ENCODE peak calls at places on chromosomes 13 and 19, in six cellular contexts. One of them, this sample, is unnamed.

GRCh38 chr19:44846455-44847143 is 502 bp downstream of the NECTIN2 start:
- DNase-seq in testis: no peak
- DNase-seq in fibroblast of mammary gland: no peak
- DNase-seq in upper lobe of left lung: no peak
- DNase-seq in T-helper 1 cell: no peak
- DNase-seq in CD4-positive, alpha-beta T cell: no peak
- DNase-seq in this sample: no peak

GRCh38 chr19:48874309-48875135 is 2.3 kb downstream of the PPP1R15A start:
- DNase-seq in testis: no peak
- DNase-seq in fibroblast of mammary gland: peak; percentile 87
- DNase-seq in upper lobe of left lung: peak; percentile 60
- DNase-seq in T-helper 1 cell: no peak
- DNase-seq in CD4-positive, alpha-beta T cell: no peak
- DNase-seq in this sample: peak; percentile 41

GRCh38 chr19:926595-927043 is 784 bp downstream of the ARID3A start:
- DNase-seq in testis: no peak
- DNase-seq in fibroblast of mammary gland: peak; percentile 45
- DNase-seq in upper lobe of left lung: peak; percentile 64
- DNase-seq in T-helper 1 cell: no peak
- DNase-seq in CD4-positive, alpha-beta T cell: no peak
- DNase-seq in this sample: peak; percentile 64

GRCh38 chr13:25175026-25175425 is 2.9 kb upstream of the AMER2 start:
- DNase-seq in testis: no peak
- DNase-seq in fibroblast of mammary gland: no peak
- DNase-seq in upper lobe of left lung: no peak
- DNase-seq in T-helper 1 cell: no peak
- DNase-seq in CD4-positive, alpha-beta T cell: no peak
- DNase-seq in this sample: no peak

GRCh38 chr13:51801631-51802099 is 2.3 kb downstream of the DHRS12 start:
- DNase-seq in testis: peak; percentile 84
- DNase-seq in fibroblast of mammary gland: no peak
- DNase-seq in upper lobe of left lung: peak; percentile 89
- DNase-seq in T-helper 1 cell: no peak
- DNase-seq in CD4-positive, alpha-beta T cell: no peak
- DNase-seq in this sample: no peak

GRCh38 chr13:87696458-87696857 is 25.3 kb downstream of the SLITRK5 start:
- DNase-seq in testis: no peak
- DNase-seq in fibroblast of mammary gland: no peak
- DNase-seq in upper lobe of left lung: no peak
- DNase-seq in T-helper 1 cell: no peak
- DNase-seq in CD4-positive, alpha-beta T cell: no peak
- DNase-seq in this sample: no peak

GRCh38 chr13:49664606-49665005 is 26.7 kb downstream of the EBPL start:
- DNase-seq in testis: no peak
- DNase-seq in fibroblast of mammary gland: no peak
- DNase-seq in upper lobe of left lung: no peak
- DNase-seq in T-helper 1 cell: no peak
- DNase-seq in CD4-positive, alpha-beta T cell: no peak
- DNase-seq in this sample: no peak

GRCh38 chr19:33373701-33374405 is at the start of gene CEBPG:
- DNase-seq in testis: peak; percentile 54
- DNase-seq in fibroblast of mammary gland: peak; percentile 30
- DNase-seq in upper lobe of left lung: peak; percentile 68
- DNase-seq in T-helper 1 cell: peak; percentile 43
- DNase-seq in CD4-positive, alpha-beta T cell: peak; percentile 62
- DNase-seq in this sample: no peak

GRCh38 chr13:110702591-110703526 is 3.1 kb downstream of the CARS2 start:
- DNase-seq in testis: no peak
- DNase-seq in fibroblast of mammary gland: peak; percentile 64
- DNase-seq in upper lobe of left lung: no peak
- DNase-seq in T-helper 1 cell: no peak
- DNase-seq in CD4-positive, alpha-beta T cell: no peak
- DNase-seq in this sample: no peak

GRCh38 chr13:114112231-114112825 is 20.1 kb downstream of the RASA3 start:
- DNase-seq in testis: no peak
- DNase-seq in fibroblast of mammary gland: no peak
- DNase-seq in upper lobe of left lung: peak; percentile 19
- DNase-seq in T-helper 1 cell: no peak
- DNase-seq in CD4-positive, alpha-beta T cell: no peak
- DNase-seq in this sample: no peak

GRCh38 chr13:107450931-107451330 is 764.4 kb downstream of the LIG4 start:
- DNase-seq in testis: no peak
- DNase-seq in fibroblast of mammary gland: peak; percentile 79
- DNase-seq in upper lobe of left lung: no peak
- DNase-seq in T-helper 1 cell: no peak
- DNase-seq in CD4-positive, alpha-beta T cell: no peak
- DNase-seq in this sample: no peak

GRCh38 chr13:53201454-53202225 is 173.0 kb downstream of the OLFM4 start:
- DNase-seq in testis: peak; percentile 51
- DNase-seq in fibroblast of mammary gland: no peak
- DNase-seq in upper lobe of left lung: no peak
- DNase-seq in T-helper 1 cell: no peak
- DNase-seq in CD4-positive, alpha-beta T cell: no peak
- DNase-seq in this sample: no peak

GRCh38 chr19:58386576-58387337 is at the start of gene RPS5:
- DNase-seq in testis: peak; percentile 98
- DNase-seq in fibroblast of mammary gland: peak; percentile 99
- DNase-seq in upper lobe of left lung: peak; percentile 95
- DNase-seq in T-helper 1 cell: peak; percentile 94
- DNase-seq in CD4-positive, alpha-beta T cell: peak; percentile 92
- DNase-seq in this sample: peak; percentile 85

GRCh38 chr13:92379371-92379770 is 847.2 kb upstream of the GPC6 start:
- DNase-seq in testis: no peak
- DNase-seq in fibroblast of mammary gland: no peak
- DNase-seq in upper lobe of left lung: no peak
- DNase-seq in T-helper 1 cell: no peak
- DNase-seq in CD4-positive, alpha-beta T cell: no peak
- DNase-seq in this sample: no peak

GRCh38 chr13:39159393-39159792 is 121.1 kb downstream of the NHLRC3 start:
- DNase-seq in testis: no peak
- DNase-seq in fibroblast of mammary gland: no peak
- DNase-seq in upper lobe of left lung: no peak
- DNase-seq in T-helper 1 cell: no peak
- DNase-seq in CD4-positive, alpha-beta T cell: no peak
- DNase-seq in this sample: no peak

GRCh38 chr13:97843201-97843600 is 110.3 kb upstream of the IPO5 start:
- DNase-seq in testis: no peak
- DNase-seq in fibroblast of mammary gland: no peak
- DNase-seq in upper lobe of left lung: no peak
- DNase-seq in T-helper 1 cell: no peak
- DNase-seq in CD4-positive, alpha-beta T cell: no peak
- DNase-seq in this sample: no peak

GRCh38 chr13:51212808-51213728 is 9.1 kb upstream of the FAM124A start:
- DNase-seq in testis: no peak
- DNase-seq in fibroblast of mammary gland: peak; percentile 84
- DNase-seq in upper lobe of left lung: no peak
- DNase-seq in T-helper 1 cell: no peak
- DNase-seq in CD4-positive, alpha-beta T cell: no peak
- DNase-seq in this sample: no peak

GRCh38 chr13:75365724-75366173 is 116.2 kb downstream of the TBC1D4 start:
- DNase-seq in testis: no peak
- DNase-seq in fibroblast of mammary gland: peak; percentile 83
- DNase-seq in upper lobe of left lung: no peak
- DNase-seq in T-helper 1 cell: no peak
- DNase-seq in CD4-positive, alpha-beta T cell: no peak
- DNase-seq in this sample: no peak

GRCh38 chr19:53907193-53907581 is 1.9 kb upstream of the CACNG7 start:
- DNase-seq in testis: no peak
- DNase-seq in fibroblast of mammary gland: no peak
- DNase-seq in upper lobe of left lung: no peak
- DNase-seq in T-helper 1 cell: no peak
- DNase-seq in CD4-positive, alpha-beta T cell: no peak
- DNase-seq in this sample: no peak

GRCh38 chr19:4652075-4652474 is 12.8 kb downstream of the TNFAIP8L1 start:
- DNase-seq in testis: no peak
- DNase-seq in fibroblast of mammary gland: no peak
- DNase-seq in upper lobe of left lung: no peak
- DNase-seq in T-helper 1 cell: no peak
- DNase-seq in CD4-positive, alpha-beta T cell: no peak
- DNase-seq in this sample: no peak

GRCh38 chr13:43307921-43308433 is 284.6 kb downstream of the DNAJC15 start:
- DNase-seq in testis: peak; percentile 96
- DNase-seq in fibroblast of mammary gland: peak; percentile 92
- DNase-seq in upper lobe of left lung: peak; percentile 67
- DNase-seq in T-helper 1 cell: no peak
- DNase-seq in CD4-positive, alpha-beta T cell: no peak
- DNase-seq in this sample: no peak

GRCh38 chr19:30671622-30672051 is 299.5 kb downstream of the ZNF536 start:
- DNase-seq in testis: peak; percentile 79
- DNase-seq in fibroblast of mammary gland: peak; percentile 9
- DNase-seq in upper lobe of left lung: no peak
- DNase-seq in T-helper 1 cell: no peak
- DNase-seq in CD4-positive, alpha-beta T cell: no peak
- DNase-seq in this sample: no peak

GRCh38 chr13:20654156-20654555 is 49.3 kb upstream of the IL17D start:
- DNase-seq in testis: no peak
- DNase-seq in fibroblast of mammary gland: peak; percentile 15
- DNase-seq in upper lobe of left lung: no peak
- DNase-seq in T-helper 1 cell: no peak
- DNase-seq in CD4-positive, alpha-beta T cell: no peak
- DNase-seq in this sample: no peak

GRCh38 chr19:5615756-5616327 is 6.7 kb downstream of the SAFB2 start:
- DNase-seq in testis: no peak
- DNase-seq in fibroblast of mammary gland: peak; percentile 30
- DNase-seq in upper lobe of left lung: no peak
- DNase-seq in T-helper 1 cell: no peak
- DNase-seq in CD4-positive, alpha-beta T cell: no peak
- DNase-seq in this sample: no peak

GRCh38 chr19:5967994-5968430 is 9.9 kb downstream of the RANBP3 start:
- DNase-seq in testis: peak; percentile 85
- DNase-seq in fibroblast of mammary gland: peak; percentile 84
- DNase-seq in upper lobe of left lung: peak; percentile 74
- DNase-seq in T-helper 1 cell: peak; percentile 45
- DNase-seq in CD4-positive, alpha-beta T cell: peak; percentile 45
- DNase-seq in this sample: no peak

GRCh38 chr19:31285744-31286143 is 63.5 kb downstream of the TSHZ3 start:
- DNase-seq in testis: peak; percentile 32
- DNase-seq in fibroblast of mammary gland: peak; percentile 51
- DNase-seq in upper lobe of left lung: no peak
- DNase-seq in T-helper 1 cell: no peak
- DNase-seq in CD4-positive, alpha-beta T cell: no peak
- DNase-seq in this sample: no peak

GRCh38 chr13:112711528-112712265 is 21.9 kb downstream of the ATP11A start:
- DNase-seq in testis: peak; percentile 90
- DNase-seq in fibroblast of mammary gland: peak; percentile 97
- DNase-seq in upper lobe of left lung: peak; percentile 93
- DNase-seq in T-helper 1 cell: no peak
- DNase-seq in CD4-positive, alpha-beta T cell: no peak
- DNase-seq in this sample: no peak

GRCh38 chr19:38434549-38435051 is 1.1 kb downstream of the RYR1 start:
- DNase-seq in testis: no peak
- DNase-seq in fibroblast of mammary gland: no peak
- DNase-seq in upper lobe of left lung: no peak
- DNase-seq in T-helper 1 cell: no peak
- DNase-seq in CD4-positive, alpha-beta T cell: no peak
- DNase-seq in this sample: no peak

GRCh38 chr13:36531746-36532486 is 99.6 kb downstream of the CCNA1 start:
- DNase-seq in testis: no peak
- DNase-seq in fibroblast of mammary gland: peak; percentile 49
- DNase-seq in upper lobe of left lung: peak; percentile 38
- DNase-seq in T-helper 1 cell: no peak
- DNase-seq in CD4-positive, alpha-beta T cell: no peak
- DNase-seq in this sample: no peak

GRCh38 chr19:10712754-10713153 is 5.1 kb upstream of the DNM2 start:
- DNase-seq in testis: no peak
- DNase-seq in fibroblast of mammary gland: no peak
- DNase-seq in upper lobe of left lung: no peak
- DNase-seq in T-helper 1 cell: no peak
- DNase-seq in CD4-positive, alpha-beta T cell: no peak
- DNase-seq in this sample: no peak